ENCODE peak calls at places on chromosomes 2 and 18, in five cellular contexts. One of them, this sample, is unnamed.

GRCh38 chr2:188322569-188323531 is 31.2 kb downstream of the GULP1 start:
- DNase-seq in astrocyte: peak; percentile 97
- DNase-seq in H9: no peak
- DNase-seq in fibroblast of lung: peak; percentile 71
- DNase-seq in neuronal stem cell: no peak
- DNase-seq in this sample: no peak

GRCh38 chr2:23312996-23313606 is 71.9 kb upstream of the KLHL29 start:
- DNase-seq in H9: peak; percentile 82
- DNase-seq in neuronal stem cell: peak; percentile 30
- DNase-seq in fibroblast of lung: peak; percentile 11
- DNase-seq in astrocyte: no peak
- DNase-seq in this sample: peak; percentile 69

GRCh38 chr2:233480490-233481202 is 85.9 kb downstream of the USP40 start:
- DNase-seq in H9: no peak
- DNase-seq in astrocyte: peak; percentile 55
- DNase-seq in fibroblast of lung: peak; percentile 12
- DNase-seq in neuronal stem cell: no peak
- DNase-seq in this sample: peak; percentile 27

GRCh38 chr2:237980751-237981150 is 13.9 kb downstream of the UBE2F start:
- DNase-seq in fibroblast of lung: no peak
- DNase-seq in H9: no peak
- DNase-seq in neuronal stem cell: no peak
- DNase-seq in astrocyte: peak; percentile 31
- DNase-seq in this sample: no peak

GRCh38 chr18:75252136-75252535 is 41.5 kb downstream of the TSHZ1 start:
- DNase-seq in H9: no peak
- DNase-seq in astrocyte: no peak
- DNase-seq in neuronal stem cell: no peak
- DNase-seq in fibroblast of lung: peak; percentile 37
- DNase-seq in this sample: no peak

GRCh38 chr2:199197448-199197847 is 260.3 kb downstream of the SATB2 start:
- DNase-seq in neuronal stem cell: no peak
- DNase-seq in astrocyte: peak; percentile 47
- DNase-seq in H9: no peak
- DNase-seq in fibroblast of lung: no peak
- DNase-seq in this sample: no peak

GRCh38 chr2:222819722-222820333 is 41.0 kb upstream of the ACSL3 start:
- DNase-seq in neuronal stem cell: no peak
- DNase-seq in fibroblast of lung: peak; percentile 48
- DNase-seq in astrocyte: peak; percentile 71
- DNase-seq in H9: no peak
- DNase-seq in this sample: no peak

GRCh38 chr2:54969295-54969939 is 80.8 kb downstream of the RTN4 start:
- DNase-seq in astrocyte: no peak
- DNase-seq in neuronal stem cell: no peak
- DNase-seq in H9: no peak
- DNase-seq in fibroblast of lung: no peak
- DNase-seq in this sample: no peak

GRCh38 chr2:207243601-207244000 is 77.9 kb upstream of the KLF7 start:
- DNase-seq in H9: no peak
- DNase-seq in fibroblast of lung: no peak
- DNase-seq in neuronal stem cell: no peak
- DNase-seq in astrocyte: no peak
- DNase-seq in this sample: no peak

GRCh38 chr2:108934583-108935230 is 54.3 kb downstream of the EDAR start:
- DNase-seq in astrocyte: no peak
- DNase-seq in H9: no peak
- DNase-seq in fibroblast of lung: no peak
- DNase-seq in neuronal stem cell: no peak
- DNase-seq in this sample: no peak

GRCh38 chr2:112834379-112835014 is 2.1 kb downstream of the IL1B start:
- DNase-seq in H9: no peak
- DNase-seq in astrocyte: no peak
- DNase-seq in neuronal stem cell: no peak
- DNase-seq in fibroblast of lung: no peak
- DNase-seq in this sample: no peak

GRCh38 chr18:36127866-36128845 is 984 bp downstream of the SLC39A6 start:
- DNase-seq in H9: peak; percentile 38
- DNase-seq in fibroblast of lung: peak; percentile 58
- DNase-seq in astrocyte: peak; percentile 38
- DNase-seq in neuronal stem cell: peak; percentile 1
- DNase-seq in this sample: peak; percentile 55

GRCh38 chr2:172481507-172482262 is 54.3 kb downstream of the ITGA6 start:
- DNase-seq in H9: no peak
- DNase-seq in astrocyte: no peak
- DNase-seq in neuronal stem cell: no peak
- DNase-seq in fibroblast of lung: no peak
- DNase-seq in this sample: no peak

DNA sequence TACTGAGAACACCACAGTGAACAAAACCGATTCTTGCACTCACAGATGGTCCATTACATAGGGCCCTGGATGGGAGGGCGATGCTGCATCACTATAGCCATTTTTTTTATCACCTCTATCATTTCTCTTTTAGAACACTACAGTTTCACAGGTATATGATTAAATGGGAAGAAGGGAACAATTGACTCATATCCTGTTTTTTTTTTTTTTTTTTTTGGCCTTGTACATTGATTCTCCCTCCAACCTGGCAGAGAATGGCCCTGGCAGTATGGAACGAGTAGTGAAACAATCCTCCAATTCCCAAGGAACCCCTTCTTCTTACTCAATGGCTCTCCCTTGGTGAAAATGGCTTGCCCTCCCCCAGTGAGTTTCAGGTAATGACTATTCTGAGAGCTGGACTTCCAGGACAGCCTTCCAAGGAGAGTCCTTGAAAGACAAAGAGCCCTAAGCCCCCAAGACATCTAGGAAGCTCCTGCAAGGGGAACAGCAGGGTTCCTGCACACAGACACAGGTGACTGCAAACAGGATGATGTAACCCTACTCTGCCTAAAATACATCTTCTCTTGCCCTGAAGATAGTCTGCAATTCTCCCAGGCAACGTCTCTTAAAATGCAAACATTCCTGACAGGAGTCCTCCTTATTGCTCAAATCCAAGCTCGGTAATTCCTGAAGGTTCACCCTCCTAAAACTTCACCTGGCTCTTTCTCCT is 405.4 kb downstream of the SETBP1 start:
- DNase-seq in H9: no peak
- DNase-seq in astrocyte: no peak
- DNase-seq in fibroblast of lung: no peak
- DNase-seq in neuronal stem cell: no peak
- DNase-seq in this sample: no peak
- H2AFZ ChIP-seq in H9: no peak overlapping the region
- H2AFZ ChIP-seq in astrocyte: no peak overlapping the region
- H2AFZ ChIP-seq in fibroblast of lung: no peak overlapping the region
- H2AFZ ChIP-seq in neuronal stem cell: no peak overlapping the region
- H2AFZ ChIP-seq in this sample: no peak overlapping the region

DNA sequence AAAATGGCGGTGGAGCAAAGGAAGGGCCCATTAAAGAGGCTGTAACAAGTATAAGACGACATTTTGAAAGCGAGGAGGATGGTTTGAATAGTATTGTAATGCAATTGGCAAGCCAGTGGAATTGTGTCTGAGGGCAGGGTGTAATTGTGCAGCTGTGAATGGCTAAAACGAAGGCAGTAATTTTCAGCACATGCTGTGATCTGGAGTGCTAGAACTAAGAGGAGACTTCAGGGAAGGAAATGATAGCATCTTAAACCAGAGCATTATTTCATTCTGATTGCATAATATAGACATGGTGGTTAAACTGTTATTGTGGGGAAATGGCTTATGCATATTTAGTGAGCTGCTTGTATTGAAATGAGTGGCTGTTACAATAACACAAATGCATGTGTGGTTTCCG is 36.3 kb downstream of the THSD7B start:
- DNase-seq in fibroblast of lung: no peak
- DNase-seq in neuronal stem cell: no peak
- DNase-seq in astrocyte: no peak
- DNase-seq in H9: no peak
- DNase-seq in this sample: no peak
- H3K4me2 ChIP-seq in fibroblast of lung: no peak overlapping the region
- H3K4me2 ChIP-seq in neuronal stem cell: no peak overlapping the region
- H3K4me2 ChIP-seq in astrocyte: no peak overlapping the region
- H3K4me2 ChIP-seq in H9: no peak overlapping the region
- H3K4me2 ChIP-seq in this sample: no peak overlapping the region

GRCh38 chr18:48826806-48827205 is 124.0 kb downstream of the SMAD7 start:
- DNase-seq in H9: peak; percentile 12
- DNase-seq in neuronal stem cell: no peak
- DNase-seq in fibroblast of lung: no peak
- DNase-seq in astrocyte: no peak
- DNase-seq in this sample: no peak
- H3K9ac ChIP-seq in H9: no peak overlapping the region
- H3K9ac ChIP-seq in neuronal stem cell: no peak overlapping the region
- H3K9ac ChIP-seq in fibroblast of lung: no peak overlapping the region
- H3K9ac ChIP-seq in astrocyte: peak overlapping the region; percentile 51
- H3K9ac ChIP-seq in this sample: no peak overlapping the region

GRCh38 chr2:165466386-165466785 is 3.1 kb upstream of the CSRNP3 start:
- DNase-seq in astrocyte: no peak
- DNase-seq in fibroblast of lung: no peak
- DNase-seq in neuronal stem cell: no peak
- DNase-seq in H9: no peak
- DNase-seq in this sample: no peak

GRCh38 chr2:165469417-165469816 is at the start of gene CSRNP3:
- DNase-seq in astrocyte: peak; percentile 88
- DNase-seq in H9: peak; percentile 86
- DNase-seq in fibroblast of lung: peak; percentile 86
- DNase-seq in neuronal stem cell: peak; percentile 71
- DNase-seq in this sample: peak; percentile 89

GRCh38 chr2:165471349-165471975 is 2.0 kb downstream of the CSRNP3 start:
- DNase-seq in neuronal stem cell: no peak
- DNase-seq in fibroblast of lung: no peak
- DNase-seq in H9: no peak
- DNase-seq in astrocyte: peak; percentile 51
- DNase-seq in this sample: no peak

GRCh38 chr2:165470351-165470750 is 853 bp downstream of the CSRNP3 start:
- DNase-seq in H9: no peak
- DNase-seq in neuronal stem cell: no peak
- DNase-seq in fibroblast of lung: no peak
- DNase-seq in astrocyte: no peak
- DNase-seq in this sample: no peak

GRCh38 chr2:165467921-165468320 is 1.6 kb upstream of the CSRNP3 start:
- DNase-seq in H9: no peak
- DNase-seq in neuronal stem cell: no peak
- DNase-seq in fibroblast of lung: no peak
- DNase-seq in astrocyte: no peak
- DNase-seq in this sample: no peak
- H2AFZ ChIP-seq in H9: no peak overlapping the region
- H2AFZ ChIP-seq in neuronal stem cell: peak overlapping the region; percentile 71
- H2AFZ ChIP-seq in fibroblast of lung: no peak overlapping the region
- H2AFZ ChIP-seq in astrocyte: no peak overlapping the region
- H2AFZ ChIP-seq in this sample: peak overlapping the region; percentile 85

DNA sequence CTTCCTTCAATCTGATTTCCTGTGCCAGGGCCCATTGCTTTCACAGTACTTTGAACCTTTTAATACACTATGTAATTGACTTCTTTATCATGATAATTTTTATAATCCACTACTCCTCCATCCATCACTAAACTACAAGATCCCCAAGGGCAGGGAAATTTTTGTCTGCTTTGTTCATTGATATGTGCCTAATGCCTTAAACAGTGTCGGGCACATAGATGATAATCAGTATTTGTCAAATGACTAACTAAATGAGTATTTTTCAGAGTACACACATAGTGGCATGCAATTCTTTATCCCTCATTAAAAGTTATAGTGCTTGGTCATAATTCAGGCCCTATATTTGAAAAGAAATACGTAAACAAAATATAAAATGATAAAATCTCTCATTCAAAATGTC is 5.3 kb upstream of the STAMBP start:
- DNase-seq in neuronal stem cell: no peak
- DNase-seq in H9: no peak
- DNase-seq in astrocyte: no peak
- DNase-seq in fibroblast of lung: no peak
- DNase-seq in this sample: no peak
- H3K4me2 ChIP-seq in neuronal stem cell: no peak overlapping the region
- H3K4me2 ChIP-seq in H9: no peak overlapping the region
- H3K4me2 ChIP-seq in astrocyte: no peak overlapping the region
- H3K4me2 ChIP-seq in fibroblast of lung: no peak overlapping the region
- H3K4me2 ChIP-seq in this sample: no peak overlapping the region